ENCODE peak calls at places on chromosomes 1 and 21, in nine cellular contexts. V is CD4-positive, alpha-beta T cell; M is adrenal gland; W is HFF-Myc; Z is suprapubic skin; F is AG04450; N is lower lobe of right lung; O is GM20000; U is uterus. S is an unnamed sample.

GRCh38 chr1:28062806-28063205 is 25.6 kb downstream of the EYA3 start:
- DNase-seq in V (peak), M (peak), W (no peak), Z (no peak), F (no peak), N (no peak), O (no peak), U (no peak), S (no peak)

GRCh38 chr21:43209575-43210453 is 41.0 kb downstream of the CRYAA start:
- DNase-seq in V (no peak), M (peak), W (no peak), Z (peak), F (no peak), N (no peak), O (no peak), U (peak), S (peak)

GRCh38 chr1:173388352-173388751 is 88.8 kb upstream of the PRDX6 start:
- DNase-seq in V (no peak), M (no peak), W (no peak), Z (no peak), F (no peak), N (no peak), O (no peak), U (no peak), S (no peak)

GRCh38 chr1:44021156-44021555 is 10.1 kb downstream of the SLC6A9 start:
- DNase-seq in V (no peak), M (no peak), W (no peak), Z (no peak), F (no peak), N (no peak), O (no peak), U (no peak), S (no peak)

GRCh38 chr1:55363261-55363660 is 148.1 kb upstream of the USP24 start:
- DNase-seq in V (no peak), M (no peak), W (no peak), Z (no peak), F (peak), N (no peak), O (no peak), U (no peak), S (no peak)

GRCh38 chr1:160410412-160411005 is 10.1 kb downstream of the VANGL2 start:
- DNase-seq in V (no peak), M (no peak), W (no peak), Z (no peak), F (no peak), N (no peak), O (no peak), U (no peak), S (no peak)

GRCh38 chr1:53362851-53363642 is 35.2 kb upstream of the LRP8 start:
- DNase-seq in V (no peak), M (no peak), W (no peak), Z (peak), F (no peak), N (no peak), O (peak), U (peak), S (peak)

GRCh38 chr1:118077331-118078055 is 107.5 kb downstream of the SPAG17 start:
- DNase-seq in V (no peak), M (no peak), W (no peak), Z (no peak), F (peak), N (no peak), O (no peak), U (no peak), S (no peak)

GRCh38 chr1:56872597-56872996 is 18.0 kb downstream of the C8A start:
- DNase-seq in V (no peak), M (no peak), W (no peak), Z (no peak), F (no peak), N (no peak), O (no peak), U (no peak), S (no peak)

GRCh38 chr1:205446828-205447227 is 9.0 kb downstream of the BLACAT1 start:
- DNase-seq in V (no peak), M (no peak), W (no peak), Z (no peak), F (no peak), N (no peak), O (no peak), U (no peak), S (no peak)

GRCh38 chr21:44377201-44377921 is 23.9 kb downstream of the TRPM2 start:
- DNase-seq in V (no peak), M (peak), W (no peak), Z (no peak), F (no peak), N (no peak), O (no peak), U (no peak), S (no peak)

GRCh38 chr1:180173952-180174351 is 19.3 kb downstream of the QSOX1 start:
- DNase-seq in V (no peak), M (peak), W (no peak), Z (no peak), F (no peak), N (peak), O (no peak), U (peak), S (no peak)

GRCh38 chr1:213120386-213120785 is 69.3 kb downstream of the RPS6KC1 start:
- DNase-seq in V (no peak), M (no peak), W (no peak), Z (no peak), F (no peak), N (no peak), O (no peak), U (no peak), S (no peak)

GRCh38 chr1:21234779-21235178 is 55.5 kb downstream of the ECE1 start:
- DNase-seq in V (no peak), M (no peak), W (no peak), Z (no peak), F (no peak), N (no peak), O (no peak), U (no peak), S (no peak)

GRCh38 chr1:76250317-76250716 is 175.8 kb downstream of the ST6GALNAC3 start:
- DNase-seq in V (no peak), M (no peak), W (no peak), Z (no peak), F (no peak), N (no peak), O (no peak), U (no peak), S (no peak)

DNA sequence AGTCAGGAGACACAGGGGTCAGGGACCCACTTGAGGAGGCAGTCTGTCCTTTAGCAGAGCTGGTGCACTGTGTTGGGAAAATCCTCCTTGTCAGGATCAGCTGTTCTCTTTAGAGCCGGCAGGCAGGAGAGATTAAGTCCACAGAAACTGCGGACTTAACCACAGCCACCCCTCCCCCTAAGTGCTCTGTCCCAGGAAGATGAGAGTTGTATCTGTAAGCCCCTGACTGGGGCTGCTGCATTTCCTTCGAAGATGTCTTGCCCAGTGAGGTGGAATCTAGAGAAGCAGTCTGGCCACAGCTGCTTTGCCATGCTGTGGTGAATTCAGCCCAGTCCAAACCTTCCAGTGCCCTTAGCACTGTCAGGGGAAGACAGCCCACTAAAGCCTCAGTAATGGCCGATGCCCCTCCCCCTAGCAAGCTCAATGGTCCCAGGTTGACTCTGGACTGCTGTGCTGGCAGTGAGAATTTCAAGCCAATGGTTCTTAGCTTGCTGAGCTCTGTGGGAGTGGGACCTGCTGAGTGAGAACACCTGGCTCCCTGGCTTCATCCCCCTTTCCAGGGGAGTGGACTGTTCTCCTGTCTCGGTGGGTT is 172.8 kb downstream of the ST6GALNAC3 start:
- DNase-seq in V (no peak), M (no peak), W (no peak), Z (no peak), F (no peak), N (no peak), O (no peak), U (no peak), S (no peak)
- TF ChIP-seq CTCF in V (no peak), M (no peak), W (no peak), Z (no peak), F (no peak), N (no peak), O (no peak), U (no peak), S (no peak)

DNA sequence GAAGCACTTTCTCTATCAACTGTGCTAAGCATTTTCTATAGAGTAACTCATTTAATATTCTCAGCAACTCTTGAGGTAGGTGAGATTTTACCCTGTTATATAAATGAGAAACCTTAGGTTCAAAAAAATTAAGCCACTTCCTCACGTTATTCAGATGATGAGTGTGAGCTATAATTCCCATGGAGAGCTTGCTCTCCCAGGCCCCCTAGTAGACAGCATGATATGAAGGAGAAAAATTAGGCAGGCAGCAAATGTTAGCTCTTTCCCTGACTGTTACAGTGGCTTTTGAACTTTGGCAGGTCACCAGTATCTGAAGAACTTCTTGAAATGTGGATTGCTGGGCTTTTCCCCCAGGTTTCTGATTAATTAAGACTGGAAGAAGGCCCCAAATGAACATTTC is 753.1 kb downstream of the NCAM2 start:
- DNase-seq in V (no peak), M (no peak), W (no peak), Z (no peak), F (no peak), N (no peak), O (no peak), U (no peak), S (no peak)
- TF ChIP-seq CTCF in V (no peak), M (peak), W (no peak), Z (no peak), F (no peak), N (no peak), O (no peak), U (no peak), S (no peak)

GRCh38 chr1:201739054-201739453 is 89.9 kb upstream of the IPO9 start:
- DNase-seq in V (no peak), M (no peak), W (no peak), Z (no peak), F (no peak), N (no peak), O (no peak), U (no peak), S (no peak)

GRCh38 chr1:201740609-201741231 is 88.2 kb upstream of the IPO9 start:
- DNase-seq in V (no peak), M (no peak), W (no peak), Z (no peak), F (no peak), N (no peak), O (peak), U (no peak), S (no peak)

GRCh38 chr1:201741763-201742342 is 87.1 kb upstream of the IPO9 start:
- DNase-seq in V (no peak), M (no peak), W (no peak), Z (no peak), F (no peak), N (no peak), O (no peak), U (no peak), S (no peak)

GRCh38 chr1:201739492-201740085 is 89.4 kb upstream of the IPO9 start:
- DNase-seq in V (peak), M (no peak), W (no peak), Z (peak), F (no peak), N (peak), O (peak), U (peak), S (no peak)

GRCh38 chr1:201740086-201740541 is 88.8 kb upstream of the IPO9 start:
- DNase-seq in V (no peak), M (no peak), W (no peak), Z (no peak), F (no peak), N (no peak), O (no peak), U (no peak), S (no peak)
- TF ChIP-seq CTCF in V (no peak), M (no peak), W (no peak), Z (no peak), F (no peak), N (no peak), O (no peak), U (no peak), S (no peak)

GRCh38 chr1:38026592-38027200 is 14.2 kb downstream of the UTP11 start:
- DNase-seq in V (no peak), M (peak), W (no peak), Z (no peak), F (no peak), N (peak), O (peak), U (no peak), S (no peak)
- TF ChIP-seq CTCF in V (peak), M (peak), W (peak), Z (peak), F (peak), N (peak), O (peak), U (peak), S (no peak)

DNA sequence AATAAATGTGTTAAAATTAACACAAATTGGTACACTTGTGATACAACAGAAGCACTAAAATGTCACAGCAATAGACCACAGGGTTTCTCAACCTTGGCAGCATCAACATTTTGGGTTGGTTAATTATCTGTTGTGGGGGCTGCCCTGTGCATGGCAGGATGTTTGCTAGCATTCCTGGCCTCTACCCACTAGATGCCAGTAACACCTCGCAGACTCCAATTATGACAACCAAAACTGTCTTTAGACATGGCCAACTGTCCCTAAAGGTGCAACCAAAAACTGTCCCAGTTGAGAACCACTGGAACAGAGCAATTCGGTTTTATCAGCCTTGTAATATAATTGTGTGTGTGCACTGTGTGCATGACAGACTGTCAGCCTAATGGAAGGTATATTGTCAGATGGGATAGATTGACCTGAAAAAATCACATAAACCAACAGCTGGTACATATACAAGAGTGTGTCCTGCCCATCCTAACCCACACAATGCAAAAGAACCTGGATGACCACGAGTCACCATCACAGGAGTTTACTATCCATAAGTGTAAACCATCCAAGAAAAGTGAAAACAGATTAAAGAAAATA is 13.5 kb upstream of the ERG start:
- DNase-seq in V (no peak), M (no peak), W (no peak), Z (no peak), F (no peak), N (no peak), O (no peak), U (no peak), S (no peak)
- TF ChIP-seq CTCF in V (no peak), M (no peak), W (no peak), Z (no peak), F (no peak), N (no peak), O (no peak), U (no peak), S (no peak)

GRCh38 chr1:48688102-48688760 is 88.5 kb downstream of the BEND5 start:
- DNase-seq in V (no peak), M (no peak), W (no peak), Z (no peak), F (no peak), N (no peak), O (no peak), U (no peak), S (no peak)
- TF ChIP-seq CTCF in V (no peak), M (no peak), W (peak), Z (no peak), F (peak), N (peak), O (no peak), U (no peak), S (no peak)

GRCh38 chr1:9265037-9265436 is 27.7 kb upstream of the SPSB1 start:
- DNase-seq in V (no peak), M (no peak), W (no peak), Z (no peak), F (no peak), N (no peak), O (no peak), U (no peak), S (no peak)

GRCh38 chr1:9265966-9266365 is 26.7 kb upstream of the SPSB1 start:
- DNase-seq in V (no peak), M (no peak), W (no peak), Z (no peak), F (no peak), N (no peak), O (no peak), U (no peak), S (no peak)

GRCh38 chr1:9267827-9268581 is 24.7 kb upstream of the SPSB1 start:
- DNase-seq in V (no peak), M (no peak), W (no peak), Z (no peak), F (no peak), N (no peak), O (no peak), U (no peak), S (no peak)

GRCh38 chr1:9269078-9269501 is 23.6 kb upstream of the SPSB1 start:
- DNase-seq in V (no peak), M (no peak), W (no peak), Z (no peak), F (no peak), N (no peak), O (no peak), U (no peak), S (no peak)

GRCh38 chr1:9267352-9267686 is 25.4 kb upstream of the SPSB1 start:
- DNase-seq in V (no peak), M (no peak), W (no peak), Z (no peak), F (no peak), N (no peak), O (no peak), U (no peak), S (no peak)
- TF ChIP-seq CTCF in V (no peak), M (no peak), W (no peak), Z (no peak), F (no peak), N (no peak), O (no peak), U (no peak), S (no peak)